ENCODE peak calls at places on chromosomes 11 and 22, in four cellular contexts. W, K, V and C are unnamed samples.

GRCh38 chr11:107468596-107468995 is 11.0 kb upstream of the CWF19L2 start:
- DNase-seq in W (no peak), K (peak), V (no peak), C (peak)

GRCh38 chr11:46360878-46361277 is 13.6 kb downstream of the DGKZ start:
- DNase-seq in W (no peak), K (no peak), V (no peak), C (no peak)

GRCh38 chr11:76455931-76456330 is 11.1 kb downstream of the EMSY start:
- DNase-seq in W (no peak), K (no peak), V (no peak), C (peak)

GRCh38 chr22:44391026-44391425 is 78.3 kb upstream of the SHISAL1 start:
- DNase-seq in W (no peak), K (no peak), V (no peak), C (no peak)

GRCh38 chr22:46081831-46082210 is 68.5 kb upstream of the PPARA start:
- DNase-seq in W (no peak), K (no peak), V (no peak), C (no peak)

GRCh38 chr22:26357813-26358212 is 71.2 kb upstream of the ASPHD2 start:
- DNase-seq in W (no peak), K (no peak), V (no peak), C (no peak)

GRCh38 chr22:44364750-44365118 is 52.0 kb upstream of the SHISAL1 start:
- DNase-seq in W (no peak), K (no peak), V (no peak), C (no peak)

GRCh38 chr11:13338437-13339069 is 61.0 kb downstream of the BMAL1 start:
- DNase-seq in W (peak), K (peak), V (no peak), C (peak)

GRCh38 chr11:86551286-86551685 is 121.1 kb downstream of the ME3 start:
- DNase-seq in W (peak), K (no peak), V (peak), C (peak)

GRCh38 chr11:69123593-69124545 is 31.9 kb upstream of the SMIM38 start:
- DNase-seq in W (no peak), K (no peak), V (no peak), C (no peak)

GRCh38 chr22:25368271-25368670 is 148.8 kb downstream of the CRYBB2 start:
- DNase-seq in W (no peak), K (no peak), V (no peak), C (peak)

GRCh38 chr11:61747389-61748285 is 4.8 kb upstream of the MYRF start:
- DNase-seq in W (peak), K (peak), V (no peak), C (peak)

GRCh38 chr22:20117656-20118571 is 888 bp upstream of the TRMT2A start:
- DNase-seq in W (no peak), K (peak), V (no peak), C (peak)

GRCh38 chr11:84089072-84090057 is 803.2 kb upstream of the CCDC90B start:
- DNase-seq in W (no peak), K (no peak), V (no peak), C (no peak)

GRCh38 chr11:45817191-45817590 is 12.2 kb downstream of the SLC35C1 start:
- DNase-seq in W (no peak), K (no peak), V (peak), C (no peak)

GRCh38 chr11:8790964-8791363 is 108.4 kb downstream of the RPL27A start:
- DNase-seq in W (no peak), K (no peak), V (no peak), C (no peak)

GRCh38 chr11:96090711-96091110 is 166.8 kb upstream of the MTMR2 start:
- DNase-seq in W (no peak), K (no peak), V (no peak), C (peak)

GRCh38 chr11:64841592-64842365 is 2.7 kb downstream of the CDC42BPG start:
- DNase-seq in W (no peak), K (no peak), V (no peak), C (no peak)
- TF ChIP-seq ELK1 in W (no peak), K (no peak), V (no peak), C (no peak)

DNA sequence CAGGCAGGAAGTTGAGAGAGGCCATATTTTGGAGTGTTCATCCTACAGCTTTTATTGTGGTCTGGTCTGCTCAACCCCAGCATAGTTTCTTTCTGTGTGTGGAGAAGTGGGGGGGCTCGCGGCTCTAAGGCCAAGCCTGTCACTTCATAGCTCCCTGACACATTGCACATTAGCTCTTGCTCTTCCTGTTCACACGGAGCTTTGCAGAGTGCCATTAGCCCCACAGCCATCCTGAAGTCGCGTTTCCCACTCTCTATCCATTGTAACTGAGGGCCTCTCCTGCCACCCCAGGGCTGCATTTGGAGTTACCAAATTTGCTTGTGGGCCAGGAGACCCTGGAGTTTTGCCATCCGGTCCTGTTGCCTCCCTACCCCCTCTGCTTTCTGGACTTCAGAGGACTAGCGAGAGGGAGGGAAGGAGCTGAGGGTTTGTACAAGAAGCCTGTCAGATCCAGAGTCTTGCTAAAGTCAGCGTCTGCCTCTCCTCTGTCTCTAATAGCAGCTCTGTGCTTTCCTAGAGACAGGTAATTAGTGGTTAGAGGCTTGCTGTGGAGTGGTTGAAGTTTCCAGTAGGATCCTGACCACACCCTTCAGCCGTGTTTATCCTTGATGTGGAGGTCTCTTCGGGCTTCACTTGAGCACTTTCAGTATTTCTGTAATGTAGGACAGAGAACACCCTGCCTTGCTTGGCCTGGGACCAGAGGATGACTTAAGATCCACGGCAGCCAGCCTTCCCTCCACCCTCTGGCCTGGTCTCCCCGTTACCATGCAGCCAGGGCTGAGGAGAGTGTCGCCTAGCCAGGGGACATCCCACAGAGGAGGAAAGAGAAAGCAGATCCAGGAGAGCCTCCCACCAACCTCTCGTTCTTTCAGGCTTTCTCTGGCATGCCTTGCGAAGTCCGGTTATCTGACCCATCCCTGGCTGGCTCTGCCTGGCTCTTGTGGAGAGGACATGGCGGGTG is 14.1 kb downstream of the DCPS start:
- DNase-seq in W (no peak), K (no peak), V (no peak), C (peak)
- TF ChIP-seq USF2 in W (no peak), K (no peak), V (no peak), C (no peak)

GRCh38 chr11:58446294-58446693 is 4.3 kb upstream of the OR5B12 start:
- DNase-seq in W (no peak), K (no peak), V (no peak), C (no peak)
- TF ChIP-seq ELK1 in W (no peak), K (no peak), V (no peak), C (no peak)

GRCh38 chr11:72039108-72039850 is 40.6 kb downstream of the IL18BP start:
- DNase-seq in W (no peak), K (no peak), V (no peak), C (peak)
- TF ChIP-seq USF2 in W (no peak), K (no peak), V (no peak), C (no peak)

GRCh38 chr11:104565581-104565956 is 332.7 kb downstream of the CASP12 start:
- DNase-seq in W (no peak), K (no peak), V (no peak), C (no peak)

GRCh38 chr11:104570088-104570701 is 328.1 kb downstream of the CASP12 start:
- DNase-seq in W (no peak), K (no peak), V (no peak), C (no peak)

GRCh38 chr11:104564921-104565580 is 333.2 kb downstream of the CASP12 start:
- DNase-seq in W (no peak), K (no peak), V (no peak), C (no peak)
- TF ChIP-seq ELK1 in W (no peak), K (no peak), V (no peak), C (no peak)

DNA sequence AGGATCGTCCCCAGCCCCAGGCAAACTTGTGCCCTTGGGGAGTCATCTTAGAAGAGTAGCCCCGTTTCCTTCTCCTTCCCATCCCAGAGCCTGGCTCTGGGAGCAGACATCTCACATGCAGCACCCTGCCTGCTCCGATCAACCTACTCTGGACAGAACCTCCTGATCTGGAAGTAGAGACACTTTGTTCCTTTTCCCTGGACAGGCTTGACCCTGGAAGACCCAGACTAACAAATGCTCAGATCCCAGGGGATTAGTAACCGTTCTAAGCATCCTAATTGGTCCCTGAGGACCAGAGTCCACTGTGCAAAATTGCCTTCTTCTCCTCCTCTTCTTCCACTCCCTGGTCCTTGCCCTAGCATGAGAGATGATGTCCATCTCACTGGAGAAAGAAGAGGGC is 157.6 kb downstream of the FEZ1 start:
- DNase-seq in W (no peak), K (no peak), V (no peak), C (no peak)
- TF ChIP-seq USF2 in W (no peak), K (no peak), V (no peak), C (no peak)